ENCODE peak calls at places on chromosomes 11 and 22, in ten cellular contexts. R is fibroblast of lung, D is hepatocyte, G is GM23338, P is mammary epithelial cell, W is GM12878, B is HepG2, A is GM23248, I is A673, Y is PC-3. F is an unnamed sample.

GRCh38 chr11:64878223-64878493 is 263 bp downstream of the EHD1 start:
- DNase-seq in R (no peak), D (no peak), G (no peak), P (no peak), W (no peak), B (no peak), A (no peak), I (no peak), Y (no peak), F (no peak)

GRCh38 chr22:48234011-48234410 is 1471.6 kb downstream of the TBC1D22A start:
- DNase-seq in R (no peak), D (no peak), G (no peak), P (no peak), W (no peak), B (no peak), A (no peak), I (no peak), Y (peak; percentile 6), F (no peak)

GRCh38 chr11:66641834-66642233 is 3.3 kb downstream of the RBM4 start:
- DNase-seq in R (no peak), D (no peak), G (no peak), P (no peak), W (no peak), B (no peak), A (peak; percentile 53), I (no peak), Y (no peak), F (no peak)

GRCh38 chr11:70067591-70068341 is 10.4 kb upstream of the ANO1 start:
- DNase-seq in R (no peak), D (peak; percentile 45), G (peak; percentile 66), P (peak; percentile 60), W (no peak), B (no peak), A (no peak), I (no peak), Y (peak; percentile 90), F (no peak)

GRCh38 chr22:48336339-48337060 is 1491.2 kb downstream of the BRD1 start:
- DNase-seq in R (no peak), D (no peak), G (no peak), P (no peak), W (no peak), B (no peak), A (no peak), I (no peak), Y (no peak), F (no peak)

GRCh38 chr11:99019676-99020075 is 1.1 kb upstream of the CNTN5 start:
- DNase-seq in R (no peak), D (no peak), G (no peak), P (no peak), W (no peak), B (no peak), A (no peak), I (peak; percentile 7), Y (no peak), F (no peak)

GRCh38 chr11:114197799-114198500 is 98.2 kb upstream of the NNMT start:
- DNase-seq in R (peak; percentile 100), D (peak; percentile 75), G (no peak), P (peak; percentile 14), W (no peak), B (no peak), A (peak; percentile 89), I (peak; percentile 40), Y (peak; percentile 60), F (no peak)

GRCh38 chr22:42816339-42816738 is 40.7 kb downstream of the ARFGAP3 start:
- DNase-seq in R (no peak), D (no peak), G (no peak), P (peak; percentile 32), W (no peak), B (no peak), A (no peak), I (no peak), Y (no peak), F (no peak)

GRCh38 chr11:103681855-103682254 is 354.6 kb upstream of the DDI1 start:
- DNase-seq in R (no peak), D (no peak), G (peak; percentile 22), P (no peak), W (no peak), B (no peak), A (no peak), I (no peak), Y (no peak), F (no peak)

GRCh38 chr11:70312401-70313357 is 42.2 kb downstream of the PPFIA1 start:
- DNase-seq in R (no peak), D (peak; percentile 57), G (peak; percentile 57), P (no peak), W (no peak), B (no peak), A (no peak), I (no peak), Y (no peak), F (no peak)

GRCh38 chr11:134207538-134208239 is 16.1 kb downstream of the NCAPD3 start:
- DNase-seq in R (peak; percentile 21), D (peak; percentile 31), G (peak; percentile 64), P (no peak), W (no peak), B (peak; percentile 9), A (peak; percentile 51), I (peak; percentile 48), Y (peak; percentile 46), F (no peak)

GRCh38 chr11:128894685-128895084 is 3.5 kb downstream of the KCNJ5 start:
- DNase-seq in R (no peak), D (peak; percentile 49), G (no peak), P (no peak), W (no peak), B (peak; percentile 8), A (no peak), I (no peak), Y (no peak), F (no peak)

GRCh38 chr22:39746600-39747262 is 146.8 kb downstream of the ENTHD1 start:
- DNase-seq in R (no peak), D (no peak), G (no peak), P (no peak), W (no peak), B (no peak), A (no peak), I (no peak), Y (no peak), F (no peak)

GRCh38 chr11:75562048-75562835 is at the start of gene SERPINH1:
- DNase-seq in R (peak; percentile 92), D (peak; percentile 93), G (peak; percentile 94), P (peak; percentile 73), W (peak; percentile 58), B (peak; percentile 81), A (peak; percentile 96), I (peak; percentile 93), Y (peak; percentile 88), F (no peak)

GRCh38 chr11:75560644-75561043 is 1.4 kb upstream of the SERPINH1 start:
- DNase-seq in R (no peak), D (no peak), G (no peak), P (no peak), W (no peak), B (no peak), A (peak; percentile 84), I (no peak), Y (no peak), F (no peak)

GRCh38 chr11:75557649-75558494 is 4.2 kb upstream of the SERPINH1 start:
- DNase-seq in R (peak; percentile 97), D (peak; percentile 80), G (no peak), P (no peak), W (no peak), B (no peak), A (peak; percentile 97), I (peak; percentile 66), Y (no peak), F (no peak)

GRCh38 chr11:75561426-75562047 is 516 bp upstream of the SERPINH1 start:
- DNase-seq in R (no peak), D (no peak), G (no peak), P (no peak), W (no peak), B (no peak), A (peak; percentile 13), I (no peak), Y (no peak), F (no peak)

GRCh38 chr11:75558939-75559843 is 2.9 kb upstream of the SERPINH1 start:
- DNase-seq in R (peak; percentile 89), D (peak; percentile 80), G (peak; percentile 62), P (no peak), W (no peak), B (no peak), A (peak; percentile 78), I (peak; percentile 71), Y (no peak), F (no peak)
- H3K4me3 ChIP-seq in R (peak overlapping the region; percentile 32), D (no peak overlapping the region), G (peak overlapping the region; percentile 23), P (no peak overlapping the region), W (no peak overlapping the region), B (no peak overlapping the region), A (peak overlapping the region; percentile 51), I (no peak overlapping the region), Y (no peak overlapping the region), F (no peak overlapping the region)

GRCh38 chr22:23122992-23123803 is 18.6 kb downstream of the RSPH14 start:
- DNase-seq in R (no peak), D (no peak), G (no peak), P (no peak), W (no peak), B (no peak), A (no peak), I (no peak), Y (no peak), F (no peak)
- H3K36me3 ChIP-seq in R (no peaks in the 10 kb centered on the region), D (no peaks in the 10 kb centered on the region), G (no peaks in the 10 kb centered on the region), P (no peaks in the 10 kb centered on the region), W (no peaks in the 10 kb centered on the region), B (peaks cover 2% of the 10 kb centered on the region), A (no peaks in the 10 kb centered on the region), I (no peaks in the 10 kb centered on the region), Y (no peaks in the 10 kb centered on the region), F (no peaks in the 10 kb centered on the region)

GRCh38 chr11:44324787-44325525 is 15.0 kb upstream of the ALX4 start:
- DNase-seq in R (no peak), D (peak; percentile 62), G (no peak), P (no peak), W (no peak), B (no peak), A (no peak), I (no peak), Y (peak; percentile 17), F (no peak)
- TF ChIP-seq EZH2 in R (no peak), D (no peak), G (no peak), P (no peak), W (no peak), B (no peak), A (no peak), I (no peak), Y (no peak), F (peak; percentile 31)

GRCh38 chr11:112831969-112832368 is 129.3 kb upstream of the NCAM1 start:
- DNase-seq in R (no peak), D (no peak), G (no peak), P (peak; percentile 84), W (no peak), B (no peak), A (no peak), I (no peak), Y (no peak), F (no peak)

GRCh38 chr11:112835556-112835955 is 125.7 kb upstream of the NCAM1 start:
- DNase-seq in R (no peak), D (no peak), G (no peak), P (no peak), W (no peak), B (no peak), A (no peak), I (no peak), Y (no peak), F (no peak)

GRCh38 chr11:112837162-112837826 is 123.9 kb upstream of the NCAM1 start:
- DNase-seq in R (no peak), D (no peak), G (peak; percentile 32), P (no peak), W (no peak), B (no peak), A (peak; percentile 3), I (no peak), Y (peak; percentile 9), F (no peak)

GRCh38 chr11:112831041-112831440 is 130.2 kb upstream of the NCAM1 start:
- DNase-seq in R (no peak), D (no peak), G (no peak), P (no peak), W (no peak), B (no peak), A (no peak), I (no peak), Y (no peak), F (no peak)

GRCh38 chr11:112834277-112834755 is 126.9 kb upstream of the NCAM1 start:
- DNase-seq in R (no peak), D (peak; percentile 51), G (no peak), P (no peak), W (no peak), B (no peak), A (no peak), I (peak; percentile 63), Y (no peak), F (no peak)
- H3K4me3 ChIP-seq in R (no peak overlapping the region), D (no peak overlapping the region), G (no peak overlapping the region), P (no peak overlapping the region), W (no peak overlapping the region), B (no peak overlapping the region), A (no peak overlapping the region), I (no peak overlapping the region), Y (no peak overlapping the region), F (no peak overlapping the region)